ENCODE peak calls at places on chromosomes 12 and 14, in eight cellular contexts. C, Q, K, J, D, W, O and M are unnamed samples.

GRCh38 chr12:7994731-7995205 is 37.7 kb upstream of the FOXJ2 start:
- DNase-seq in C (no peak), Q (no peak), K (no peak), J (peak), D (no peak), W (no peak), O (no peak), M (no peak)

GRCh38 chr12:41552507-41553047 is 364.5 kb downstream of the PDZRN4 start:
- DNase-seq in C (no peak), Q (no peak), K (no peak), J (no peak), D (no peak), W (no peak), O (no peak), M (no peak)

GRCh38 chr12:108548954-108549521 is 11.9 kb downstream of the SART3 start:
- DNase-seq in C (no peak), Q (no peak), K (no peak), J (no peak), D (no peak), W (no peak), O (no peak), M (no peak)

GRCh38 chr14:100275214-100275613 is 31.0 kb downstream of the SLC25A29 start:
- DNase-seq in C (no peak), Q (no peak), K (no peak), J (no peak), D (no peak), W (no peak), O (no peak), M (no peak)

GRCh38 chr14:44768935-44769334 is 192.8 kb downstream of the KLHL28 start:
- DNase-seq in C (no peak), Q (no peak), K (no peak), J (no peak), D (no peak), W (no peak), O (no peak), M (no peak)

GRCh38 chr12:72094490-72094889 is 155.8 kb downstream of the TPH2 start:
- DNase-seq in C (no peak), Q (no peak), K (no peak), J (no peak), D (no peak), W (no peak), O (no peak), M (no peak)

GRCh38 chr14:98580131-98580678 is 691.8 kb downstream of the BCL11B start:
- DNase-seq in C (peak), Q (no peak), K (peak), J (peak), D (no peak), W (no peak), O (no peak), M (no peak)

GRCh38 chr12:32471601-32472001 is 72.2 kb downstream of the FGD4 start:
- DNase-seq in C (no peak), Q (peak), K (no peak), J (no peak), D (no peak), W (no peak), O (no peak), M (no peak)

GRCh38 chr14:43687866-43688265 is 819.2 kb downstream of the FSCB start:
- DNase-seq in C (no peak), Q (no peak), K (no peak), J (peak), D (no peak), W (no peak), O (no peak), M (no peak)

GRCh38 chr14:38762436-38762835 is 340.6 kb downstream of the SEC23A start:
- DNase-seq in C (no peak), Q (no peak), K (no peak), J (no peak), D (no peak), W (no peak), O (no peak), M (no peak)

GRCh38 chr14:24390696-24391468 is 7.9 kb upstream of the NYNRIN start:
- DNase-seq in C (no peak), Q (no peak), K (no peak), J (no peak), D (no peak), W (no peak), O (no peak), M (no peak)

GRCh38 chr12:92539966-92540791 is 162.6 kb upstream of the PLEKHG7 start:
- DNase-seq in C (peak), Q (no peak), K (no peak), J (no peak), D (peak), W (no peak), O (peak), M (no peak)

GRCh38 chr14:96268426-96269358 is 12.7 kb downstream of the BDKRB1 start:
- DNase-seq in C (no peak), Q (no peak), K (no peak), J (peak), D (no peak), W (no peak), O (no peak), M (no peak)

GRCh38 chr12:103503546-103504480 is 8.0 kb upstream of the C12orf42 start:
- DNase-seq in C (peak), Q (peak), K (peak), J (no peak), D (no peak), W (no peak), O (peak), M (no peak)

GRCh38 chr12:132474237-132474741 is 15.7 kb upstream of the FBRSL1 start:
- DNase-seq in C (no peak), Q (no peak), K (no peak), J (no peak), D (no peak), W (no peak), O (no peak), M (no peak)

GRCh38 chr12:95060951-95061350 is 12.5 kb downstream of the NR2C1 start:
- DNase-seq in C (no peak), Q (no peak), K (no peak), J (no peak), D (no peak), W (no peak), O (no peak), M (no peak)